ENCODE peak calls at places on chromosomes 2 and 18, in four cellular contexts. R is PC-3, U is cardiac muscle cell, D is AG04450. Z is an unnamed sample. For H3K9me3, the result is how much of the 10 kb centered on the place peaks cover.

GRCh38 chr2:82650038-82650437 is 1809.0 kb downstream of the SUCLG1 start:
- DNase-seq in R (no peak), U (peak), D (no peak), Z (no peak)

GRCh38 chr2:225157052-225157451 is 114.8 kb upstream of the DOCK10 start:
- DNase-seq in R (no peak), U (peak), D (no peak), Z (no peak)

GRCh38 chr2:122368576-122369243 is 613.3 kb downstream of the TSN start:
- DNase-seq in R (peak), U (peak), D (no peak), Z (no peak)

GRCh38 chr18:29434650-29435049 is 1257.7 kb upstream of the CDH2 start:
- DNase-seq in R (no peak), U (no peak), D (no peak), Z (no peak)

GRCh38 chr2:227325824-227326195 is 759 bp downstream of the MFF start:
- DNase-seq in R (peak), U (peak), D (no peak), Z (peak)

GRCh38 chr2:170152421-170152820 is 25.5 kb upstream of the MYO3B start:
- DNase-seq in R (no peak), U (no peak), D (no peak), Z (no peak)

GRCh38 chr2:13003500-13003899 is 286.8 kb downstream of the TRIB2 start:
- DNase-seq in R (no peak), U (peak), D (no peak), Z (no peak)

GRCh38 chr2:240619506-240620148 is 5.7 kb upstream of the GPR35 start:
- DNase-seq in R (no peak), U (no peak), D (no peak), Z (peak)

GRCh38 chr2:236166157-236166780 is 1.9 kb downstream of the GBX2 start:
- DNase-seq in R (no peak), U (no peak), D (no peak), Z (no peak)

DNA sequence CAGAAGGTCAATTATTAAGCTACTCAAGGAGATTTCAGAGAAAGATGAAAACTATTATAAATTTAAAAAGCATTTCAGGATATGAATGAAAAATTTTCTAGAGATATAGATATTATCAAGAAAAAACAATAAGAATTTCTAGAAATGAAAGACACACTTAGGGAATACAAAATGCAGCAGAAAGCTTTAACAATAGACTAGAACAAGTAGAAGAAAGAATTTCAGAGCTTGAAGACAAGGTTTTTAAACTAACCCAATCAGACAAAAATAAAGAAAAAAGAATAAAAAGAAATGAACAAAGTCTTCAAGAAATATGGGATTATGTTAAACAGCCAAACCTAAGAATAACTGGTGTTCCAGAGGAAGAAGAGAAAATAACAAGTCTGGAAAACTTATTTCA is 34.4 kb downstream of the FLACC1 start:
- DNase-seq in R (no peak), U (no peak), D (no peak), Z (no peak)
- H3K9me3 ChIP-seq in R (under half), U (under half), D (under half), Z (under half)

DNA sequence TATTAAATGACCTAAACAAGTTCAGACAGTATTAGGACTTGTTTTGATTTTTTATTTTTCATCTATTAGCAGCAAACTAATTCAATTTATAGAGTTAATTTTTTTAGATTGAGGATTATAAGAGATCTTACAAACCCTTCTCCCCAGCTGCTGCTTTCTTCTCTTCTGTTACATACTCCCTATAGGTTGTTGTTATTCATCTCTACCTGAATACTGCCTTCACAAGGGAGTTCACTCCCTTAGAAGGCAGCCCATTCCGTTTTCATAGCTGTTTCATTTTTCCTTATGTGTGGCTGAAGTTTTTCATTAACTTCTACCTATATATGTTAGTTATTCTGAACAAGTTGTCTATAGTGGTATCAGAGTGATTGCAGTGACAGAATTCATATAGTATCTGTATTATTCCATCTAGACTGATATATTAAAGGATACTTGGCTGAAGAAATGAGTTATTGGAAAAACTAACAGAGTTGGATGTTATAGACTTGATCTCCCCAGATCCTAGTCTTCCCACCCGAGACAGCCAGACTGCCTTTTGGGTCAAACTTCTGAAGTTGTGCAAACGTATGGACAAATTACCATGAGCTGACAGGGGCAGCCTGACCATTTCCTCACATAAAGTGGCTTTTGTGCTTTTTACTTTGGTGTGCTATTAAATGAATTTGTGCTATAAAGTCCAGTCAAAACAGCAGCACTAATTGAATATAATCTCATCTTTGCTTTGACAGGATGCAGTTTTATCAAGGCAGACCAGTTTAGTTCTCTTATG is 8.7 kb downstream of the GLS start:
- DNase-seq in R (no peak), U (no peak), D (no peak), Z (no peak)
- H3K27ac ChIP-seq in R (no peak), U (no peak), D (no peak), Z (no peak)

DNA sequence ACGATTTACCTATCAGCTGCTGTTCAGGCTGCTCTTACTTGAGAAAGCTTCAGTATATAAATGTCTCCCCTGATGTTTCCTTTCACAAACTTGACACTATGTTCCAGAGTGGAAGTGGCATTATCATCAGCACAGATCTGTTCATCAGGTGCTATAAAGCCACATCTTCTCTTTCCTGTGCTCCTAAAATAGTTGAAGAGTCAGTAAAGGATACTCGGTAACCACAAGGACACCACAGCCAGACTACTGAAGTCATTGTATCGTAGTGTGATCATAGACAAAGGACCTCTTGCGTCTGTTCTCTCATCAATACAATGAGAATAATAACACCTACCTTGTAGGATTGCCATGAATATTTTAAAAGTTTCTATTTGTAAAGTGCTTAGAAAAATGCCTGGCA is 841.0 kb upstream of the CELF4 start:
- DNase-seq in R (no peak), U (no peak), D (no peak), Z (no peak)
- H3K9me3 ChIP-seq in R (under half), U (under half), D (under half), Z (under half)

DNA sequence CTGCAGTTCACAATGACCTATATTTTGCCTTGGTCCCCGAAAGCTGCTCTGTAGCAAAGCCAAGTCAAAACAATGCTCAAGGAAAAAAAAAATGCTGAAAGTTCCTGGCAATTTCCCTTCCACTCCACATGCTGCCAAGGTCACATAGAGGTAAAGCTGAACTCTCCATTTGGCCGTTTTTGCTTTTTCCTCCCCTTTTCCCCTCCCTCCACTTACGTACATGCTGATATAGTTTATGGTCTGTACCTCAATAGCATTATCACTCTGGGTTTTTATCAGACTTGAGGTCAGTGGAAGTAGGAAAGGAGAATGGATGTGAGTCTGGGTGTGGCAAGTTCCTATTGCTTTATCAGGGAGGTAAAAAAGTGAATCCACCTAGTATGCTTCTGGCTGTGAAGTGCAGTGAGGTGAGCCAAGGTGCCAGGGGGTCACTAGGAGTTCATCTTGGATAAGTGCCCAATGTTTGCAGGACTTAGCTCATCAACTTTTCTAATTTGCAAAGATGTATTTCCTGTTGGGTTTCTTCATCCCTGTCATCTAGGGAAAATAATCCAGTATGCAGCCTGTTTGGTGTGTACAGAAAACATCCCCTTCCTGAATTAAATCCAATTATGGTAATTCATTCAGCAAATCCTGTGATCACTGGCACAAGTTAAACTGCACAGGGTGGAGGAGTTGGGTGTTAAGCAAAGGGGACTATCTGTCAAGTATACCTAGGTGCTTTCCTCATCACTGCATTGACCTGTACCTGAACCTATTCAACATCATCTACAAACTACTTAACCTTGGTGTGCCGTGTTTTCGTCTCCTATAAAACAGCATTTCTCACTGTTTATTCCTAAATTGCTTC is 124.3 kb upstream of the CYP26B1 start:
- DNase-seq in R (peak), U (peak), D (no peak), Z (no peak)
- H3K27ac ChIP-seq in R (no peak), U (no peak), D (no peak), Z (no peak)

DNA sequence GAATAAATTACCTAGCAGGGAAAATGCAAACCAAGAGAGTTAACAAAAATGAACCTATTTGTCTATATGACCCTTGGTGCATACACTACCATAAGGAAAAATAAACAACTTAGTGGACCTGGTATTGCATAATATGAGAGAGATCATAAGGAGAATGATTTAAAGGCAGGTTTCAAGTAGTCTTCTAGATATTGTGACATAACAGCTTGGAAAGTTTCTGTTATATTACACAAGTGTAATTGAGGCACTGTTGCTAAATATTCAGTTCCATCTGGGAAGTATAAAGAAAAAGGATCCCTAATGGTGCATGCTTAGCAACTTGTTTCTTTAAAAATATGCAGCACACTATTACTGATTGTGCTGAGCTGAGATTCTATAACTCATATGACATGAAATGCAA is 252.2 kb upstream of the SPHKAP start:
- DNase-seq in R (no peak), U (no peak), D (no peak), Z (no peak)
- H3K9me3 ChIP-seq in R (under half), U (under half), D (under half), Z (under half)

GRCh38 chr18:12393998-12394397 is 13.7 kb upstream of the PRELID3A start:
- DNase-seq in R (peak), U (no peak), D (no peak), Z (no peak)
- H3K27ac ChIP-seq in R (no peak), U (no peak), D (no peak), Z (no peak)

GRCh38 chr2:238794050-238794449 is 53.8 kb upstream of the TWIST2 start:
- DNase-seq in R (no peak), U (no peak), D (no peak), Z (no peak)

GRCh38 chr2:238796223-238796885 is 51.5 kb upstream of the TWIST2 start:
- DNase-seq in R (no peak), U (no peak), D (no peak), Z (no peak)

GRCh38 chr2:238791345-238791744 is 56.5 kb upstream of the TWIST2 start:
- DNase-seq in R (no peak), U (no peak), D (no peak), Z (no peak)

GRCh38 chr2:238790877-238791276 is 57.0 kb upstream of the TWIST2 start:
- DNase-seq in R (no peak), U (peak), D (no peak), Z (no peak)

GRCh38 chr2:238793351-238793750 is 54.5 kb upstream of the TWIST2 start:
- DNase-seq in R (no peak), U (peak), D (no peak), Z (no peak)
- H3K9me3 ChIP-seq in R (under half), U (under half), D (under half), Z (under half)

GRCh38 chr2:152499411-152499810 is 164.4 kb downstream of the FMNL2 start:
- DNase-seq in R (no peak), U (no peak), D (no peak), Z (no peak)
- H3K27ac ChIP-seq in R (no peak), U (no peak), D (no peak), Z (peak)